ENCODE peak calls at places on chromosomes 1 and 21, in five cellular contexts. One of them, this sample, is unnamed.

GRCh38 chr1:29974345-29974744 is 738.0 kb downstream of the PTPRU start:
- DNase-seq in SK-N-SH: no peak
- DNase-seq in K562: no peak
- DNase-seq in GM12878: no peak
- DNase-seq in HepG2: peak; percentile 4
- DNase-seq in this sample: peak; percentile 88

GRCh38 chr1:202505356-202505755 is 156.9 kb downstream of the PPP1R12B start:
- DNase-seq in GM12878: no peak
- DNase-seq in HepG2: no peak
- DNase-seq in K562: no peak
- DNase-seq in SK-N-SH: peak; percentile 0
- DNase-seq in this sample: peak; percentile 85

GRCh38 chr1:156266051-156266450 is 16.6 kb downstream of the SMG5 start:
- DNase-seq in K562: no peak
- DNase-seq in GM12878: no peak
- DNase-seq in SK-N-SH: no peak
- DNase-seq in HepG2: no peak
- DNase-seq in this sample: no peak

GRCh38 chr21:34279883-34280282 is 83.9 kb upstream of the KCNE2 start:
- DNase-seq in SK-N-SH: no peak
- DNase-seq in K562: no peak
- DNase-seq in GM12878: no peak
- DNase-seq in HepG2: no peak
- DNase-seq in this sample: no peak

GRCh38 chr1:153192697-153193096 is 10.5 kb upstream of the LELP1 start:
- DNase-seq in HepG2: peak; percentile 8
- DNase-seq in SK-N-SH: no peak
- DNase-seq in GM12878: no peak
- DNase-seq in K562: peak; percentile 50
- DNase-seq in this sample: no peak

GRCh38 chr1:1058088-1058905 is 15.8 kb downstream of the RNF223 start:
- DNase-seq in HepG2: peak; percentile 82
- DNase-seq in SK-N-SH: no peak
- DNase-seq in K562: peak; percentile 51
- DNase-seq in GM12878: no peak
- DNase-seq in this sample: no peak

GRCh38 chr1:164561007-164561406 is 2.0 kb downstream of the PBX1 start:
- DNase-seq in HepG2: no peak
- DNase-seq in SK-N-SH: no peak
- DNase-seq in K562: no peak
- DNase-seq in GM12878: no peak
- DNase-seq in this sample: no peak

GRCh38 chr1:2376261-2376741 is 15.1 kb downstream of the MORN1 start:
- DNase-seq in SK-N-SH: no peak
- DNase-seq in K562: no peak
- DNase-seq in GM12878: no peak
- DNase-seq in HepG2: no peak
- DNase-seq in this sample: no peak

GRCh38 chr1:197994907-197995407 is 77.8 kb downstream of the LHX9 start:
- DNase-seq in HepG2: peak; percentile 76
- DNase-seq in SK-N-SH: no peak
- DNase-seq in K562: no peak
- DNase-seq in GM12878: no peak
- DNase-seq in this sample: peak; percentile 2

GRCh38 chr21:43767980-43768867 is 7.9 kb downstream of the CSTB start:
- DNase-seq in SK-N-SH: no peak
- DNase-seq in GM12878: no peak
- DNase-seq in K562: peak; percentile 80
- DNase-seq in HepG2: no peak
- DNase-seq in this sample: peak; percentile 75

GRCh38 chr1:14120895-14121294 is 420.9 kb downstream of the PRDM2 start:
- DNase-seq in SK-N-SH: no peak
- DNase-seq in K562: no peak
- DNase-seq in HepG2: no peak
- DNase-seq in GM12878: no peak
- DNase-seq in this sample: no peak

GRCh38 chr1:183674339-183674738 is 21.2 kb upstream of the APOBEC4 start:
- DNase-seq in GM12878: no peak
- DNase-seq in HepG2: no peak
- DNase-seq in SK-N-SH: no peak
- DNase-seq in K562: no peak
- DNase-seq in this sample: peak; percentile 40

GRCh38 chr1:172041689-172042088 is 200.4 kb downstream of the DNM3 start:
- DNase-seq in K562: no peak
- DNase-seq in GM12878: no peak
- DNase-seq in HepG2: no peak
- DNase-seq in SK-N-SH: peak; percentile 5
- DNase-seq in this sample: peak; percentile 30

GRCh38 chr1:11655263-11656079 is 794 bp downstream of the FBXO44 start:
- DNase-seq in K562: no peak
- DNase-seq in HepG2: no peak
- DNase-seq in SK-N-SH: no peak
- DNase-seq in GM12878: no peak
- DNase-seq in this sample: no peak

GRCh38 chr1:11563560-11564069 is 84.7 kb downstream of the DISP3 start:
- DNase-seq in GM12878: no peak
- DNase-seq in SK-N-SH: peak; percentile 89
- DNase-seq in K562: no peak
- DNase-seq in HepG2: no peak
- DNase-seq in this sample: no peak

GRCh38 chr1:178241057-178241456 is 147.2 kb downstream of the RASAL2 start:
- DNase-seq in GM12878: no peak
- DNase-seq in K562: no peak
- DNase-seq in SK-N-SH: no peak
- DNase-seq in HepG2: no peak
- DNase-seq in this sample: peak; percentile 77

GRCh38 chr1:89126602-89127001 is 688 bp upstream of the GBP2 start:
- DNase-seq in K562: no peak
- DNase-seq in HepG2: no peak
- DNase-seq in GM12878: no peak
- DNase-seq in SK-N-SH: no peak
- DNase-seq in this sample: no peak
- TF ChIP-seq MXI1 in K562: no peak
- TF ChIP-seq MXI1 in HepG2: no peak
- TF ChIP-seq MXI1 in GM12878: no peak
- TF ChIP-seq MXI1 in SK-N-SH: no peak
- TF ChIP-seq MXI1 in this sample: no peak

GRCh38 chr1:18414872-18415447 is 65.8 kb upstream of the KLHDC7A start:
- DNase-seq in SK-N-SH: no peak
- DNase-seq in HepG2: no peak
- DNase-seq in GM12878: no peak
- DNase-seq in K562: no peak
- DNase-seq in this sample: no peak

GRCh38 chr1:18413906-18414305 is 66.8 kb upstream of the KLHDC7A start:
- DNase-seq in K562: no peak
- DNase-seq in SK-N-SH: no peak
- DNase-seq in HepG2: no peak
- DNase-seq in GM12878: no peak
- DNase-seq in this sample: no peak

GRCh38 chr1:18412882-18413353 is 67.8 kb upstream of the KLHDC7A start:
- DNase-seq in HepG2: no peak
- DNase-seq in SK-N-SH: no peak
- DNase-seq in GM12878: no peak
- DNase-seq in K562: no peak
- DNase-seq in this sample: no peak

GRCh38 chr1:18415448-18415960 is 65.2 kb upstream of the KLHDC7A start:
- DNase-seq in HepG2: no peak
- DNase-seq in SK-N-SH: no peak
- DNase-seq in GM12878: no peak
- DNase-seq in K562: no peak
- DNase-seq in this sample: no peak

GRCh38 chr1:18414321-18414720 is 66.4 kb upstream of the KLHDC7A start:
- DNase-seq in GM12878: no peak
- DNase-seq in HepG2: no peak
- DNase-seq in SK-N-SH: no peak
- DNase-seq in K562: no peak
- DNase-seq in this sample: no peak
- TF ChIP-seq MXI1 in GM12878: no peak
- TF ChIP-seq MXI1 in HepG2: no peak
- TF ChIP-seq MXI1 in SK-N-SH: no peak
- TF ChIP-seq MXI1 in K562: no peak
- TF ChIP-seq MXI1 in this sample: no peak

DNA sequence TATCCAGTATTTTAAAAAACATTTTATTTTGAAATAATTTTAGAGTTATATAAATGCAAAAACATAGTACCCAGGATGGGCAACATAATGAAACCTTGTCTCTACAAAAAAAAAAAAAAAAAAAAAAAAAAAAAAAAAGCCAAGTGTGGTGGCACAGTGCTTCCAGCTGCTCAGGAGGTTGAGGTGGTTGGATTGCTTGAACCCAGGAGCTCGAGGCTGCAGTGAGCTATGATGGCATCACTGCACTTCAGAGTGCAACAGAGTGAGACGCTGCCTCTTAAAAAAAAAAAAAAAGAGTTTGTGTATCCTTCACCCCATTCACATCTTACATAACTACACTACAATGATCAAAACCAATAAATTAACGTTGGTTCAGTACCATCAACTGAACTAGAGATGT is 115.6 kb upstream of the KIF26B start:
- DNase-seq in HepG2: no peak
- DNase-seq in SK-N-SH: no peak
- DNase-seq in GM12878: no peak
- DNase-seq in K562: no peak
- DNase-seq in this sample: no peak
- TF ChIP-seq MXI1 in HepG2: no peak
- TF ChIP-seq MXI1 in SK-N-SH: no peak
- TF ChIP-seq MXI1 in GM12878: no peak
- TF ChIP-seq MXI1 in K562: no peak
- TF ChIP-seq MXI1 in this sample: no peak

GRCh38 chr1:61370908-61371279 is 288.5 kb downstream of the NFIA start:
- DNase-seq in K562: no peak
- DNase-seq in HepG2: no peak
- DNase-seq in SK-N-SH: no peak
- DNase-seq in GM12878: no peak
- DNase-seq in this sample: no peak

GRCh38 chr1:61368876-61369275 is 286.5 kb downstream of the NFIA start:
- DNase-seq in GM12878: no peak
- DNase-seq in SK-N-SH: no peak
- DNase-seq in K562: no peak
- DNase-seq in HepG2: no peak
- DNase-seq in this sample: no peak

GRCh38 chr1:61368366-61368765 is 286.0 kb downstream of the NFIA start:
- DNase-seq in K562: no peak
- DNase-seq in HepG2: no peak
- DNase-seq in SK-N-SH: no peak
- DNase-seq in GM12878: no peak
- DNase-seq in this sample: no peak

GRCh38 chr1:61375082-61375880 is 292.9 kb downstream of the NFIA start:
- DNase-seq in GM12878: no peak
- DNase-seq in K562: no peak
- DNase-seq in SK-N-SH: no peak
- DNase-seq in HepG2: no peak
- DNase-seq in this sample: no peak

DNA sequence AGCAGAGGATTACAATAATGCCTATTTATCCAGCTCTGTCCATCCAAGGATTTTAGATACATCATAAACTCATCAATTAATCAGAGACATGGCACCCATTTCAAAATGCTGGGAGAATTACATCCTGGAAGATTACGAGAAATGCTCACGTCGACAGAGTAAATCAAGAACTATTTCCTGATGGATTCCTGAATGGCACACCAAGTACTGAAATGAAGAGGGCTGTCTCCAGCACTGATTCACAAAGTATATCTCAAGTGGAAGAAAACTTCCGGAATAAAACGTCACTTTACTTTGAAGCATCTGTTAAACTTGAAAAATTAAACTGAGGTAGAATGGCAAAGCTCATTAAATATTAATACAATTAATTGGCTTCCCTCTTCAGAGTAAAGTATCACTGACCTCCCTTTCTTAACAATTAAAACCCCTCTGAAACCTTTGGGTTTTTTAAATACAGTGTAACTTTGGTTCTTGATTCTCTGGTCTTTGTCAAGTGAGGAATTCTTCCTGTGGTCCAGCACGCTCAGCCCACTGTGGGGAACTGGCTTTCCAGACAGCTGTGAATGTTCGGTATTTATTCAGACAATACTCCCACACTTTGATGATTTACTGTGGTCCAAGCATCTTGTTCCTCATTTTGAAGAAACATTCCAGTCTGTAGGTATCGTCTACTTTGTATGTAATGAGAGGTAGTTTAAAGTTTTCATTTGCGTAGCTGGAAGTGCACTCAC is 288.0 kb downstream of the NFIA start:
- DNase-seq in GM12878: no peak
- DNase-seq in HepG2: no peak
- DNase-seq in SK-N-SH: no peak
- DNase-seq in K562: no peak
- DNase-seq in this sample: no peak
- TF ChIP-seq MXI1 in GM12878: no peak
- TF ChIP-seq MXI1 in HepG2: no peak
- TF ChIP-seq MXI1 in SK-N-SH: no peak
- TF ChIP-seq MXI1 in K562: no peak
- TF ChIP-seq MXI1 in this sample: no peak

DNA sequence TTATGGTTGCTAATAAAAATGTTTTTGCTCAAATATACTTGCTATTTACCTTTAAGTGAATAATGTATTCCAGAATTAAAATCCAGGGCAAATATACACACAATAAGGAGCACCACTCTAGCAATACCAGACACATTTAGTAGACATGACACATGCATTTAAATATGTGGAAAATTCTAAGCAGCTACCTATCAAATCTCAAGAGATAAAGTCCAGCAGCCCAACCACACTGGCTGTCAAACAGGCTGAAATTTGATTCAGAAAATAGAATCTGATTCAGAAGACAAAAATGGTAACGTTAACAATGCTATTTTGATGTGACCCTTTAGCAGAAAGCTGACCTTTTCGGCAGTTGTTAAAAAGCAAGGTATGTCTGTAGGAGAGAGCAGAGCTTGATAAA is 42.3 kb downstream of the PLEKHO1 start:
- DNase-seq in SK-N-SH: no peak
- DNase-seq in HepG2: no peak
- DNase-seq in GM12878: no peak
- DNase-seq in K562: no peak
- DNase-seq in this sample: peak; percentile 81
- TF ChIP-seq MXI1 in SK-N-SH: no peak
- TF ChIP-seq MXI1 in HepG2: no peak
- TF ChIP-seq MXI1 in GM12878: no peak
- TF ChIP-seq MXI1 in K562: no peak
- TF ChIP-seq MXI1 in this sample: no peak

DNA sequence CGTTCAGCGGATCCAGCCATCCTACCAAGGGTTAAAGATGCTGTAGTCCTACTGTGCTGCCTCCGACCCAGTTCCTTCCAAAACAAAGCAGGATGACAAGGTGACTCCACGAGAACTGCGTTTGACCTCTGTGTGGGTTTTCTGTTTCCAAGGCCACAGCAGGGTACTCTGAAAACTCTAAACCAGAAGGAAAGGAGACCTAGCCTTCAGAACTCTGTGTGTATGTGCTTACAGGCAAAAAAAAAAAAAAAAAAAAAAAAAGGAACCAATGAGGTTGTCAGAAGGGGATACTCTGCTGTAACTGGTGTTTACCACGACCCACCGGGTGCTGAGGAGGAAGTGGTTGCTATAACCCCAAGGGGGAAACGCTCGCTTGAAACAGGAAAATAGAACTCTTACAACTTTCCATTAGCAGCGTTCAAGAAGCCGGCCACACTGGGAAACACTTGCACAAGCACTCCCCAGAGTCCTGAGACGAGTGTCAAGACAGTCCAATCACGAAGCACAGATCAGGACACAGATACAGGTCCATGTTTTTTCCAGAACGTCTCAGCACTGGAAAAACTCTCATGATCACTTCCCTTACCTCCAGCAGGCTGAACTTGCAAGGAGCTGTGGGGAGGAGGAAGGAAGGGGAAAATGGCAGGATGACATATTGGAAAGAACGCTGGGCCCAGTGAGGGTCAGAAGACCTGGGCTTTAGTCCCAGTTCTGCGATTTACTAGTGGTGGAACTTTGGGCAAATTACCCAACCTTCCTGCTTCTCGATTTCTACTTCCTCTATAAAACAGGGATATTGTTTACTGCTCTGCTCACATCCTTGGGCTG is 64.0 kb downstream of the ITPKB start:
- DNase-seq in HepG2: no peak
- DNase-seq in SK-N-SH: no peak
- DNase-seq in GM12878: peak; percentile 71
- DNase-seq in K562: no peak
- DNase-seq in this sample: no peak
- TF ChIP-seq MXI1 in HepG2: no peak
- TF ChIP-seq MXI1 in SK-N-SH: no peak
- TF ChIP-seq MXI1 in GM12878: no peak
- TF ChIP-seq MXI1 in K562: no peak
- TF ChIP-seq MXI1 in this sample: no peak